ENCODE peak calls at places on chromosome 19, in six cellular contexts. One of them, this sample, is unnamed.

GRCh38 chr19:39544920-39545319 is 5.0 kb upstream of the EID2 start:
- DNase-seq in K562: no peak
- DNase-seq in H1: no peak
- DNase-seq in SK-N-SH: no peak
- DNase-seq in HepG2: no peak
- DNase-seq in GM12878: no peak
- DNase-seq in this sample: no peak

GRCh38 chr19:42606660-42607351 is 12.1 kb upstream of the CEACAM8 start:
- DNase-seq in K562: peak
- DNase-seq in H1: peak
- DNase-seq in SK-N-SH: peak
- DNase-seq in HepG2: peak
- DNase-seq in GM12878: no peak
- DNase-seq in this sample: peak

GRCh38 chr19:50046649-50047503 is 21.1 kb downstream of the ZNF473 start:
- DNase-seq in K562: peak
- DNase-seq in H1: peak
- DNase-seq in SK-N-SH: peak
- DNase-seq in HepG2: peak
- DNase-seq in GM12878: no peak
- DNase-seq in this sample: peak

GRCh38 chr19:5142725-5143097 is 173.8 kb downstream of the KDM4B start:
- DNase-seq in K562: no peak
- DNase-seq in H1: no peak
- DNase-seq in SK-N-SH: no peak
- DNase-seq in HepG2: no peak
- DNase-seq in GM12878: no peak
- DNase-seq in this sample: no peak

GRCh38 chr19:38210458-38210987 is 13.5 kb downstream of the DPF1 start:
- DNase-seq in K562: peak
- DNase-seq in H1: peak
- DNase-seq in SK-N-SH: peak
- DNase-seq in HepG2: no peak
- DNase-seq in GM12878: no peak
- DNase-seq in this sample: no peak

GRCh38 chr19:41000310-41000737 is 9.2 kb downstream of the CYP2B6 start:
- DNase-seq in K562: no peak
- DNase-seq in H1: no peak
- DNase-seq in SK-N-SH: no peak
- DNase-seq in HepG2: peak
- DNase-seq in GM12878: no peak
- DNase-seq in this sample: no peak

GRCh38 chr19:29505034-29505824 is 20.6 kb upstream of the VSTM2B start:
- DNase-seq in K562: no peak
- DNase-seq in H1: no peak
- DNase-seq in SK-N-SH: no peak
- DNase-seq in HepG2: no peak
- DNase-seq in GM12878: no peak
- DNase-seq in this sample: no peak

GRCh38 chr19:44799627-44800257 is 9.2 kb upstream of the BCAM start:
- DNase-seq in K562: no peak
- DNase-seq in H1: no peak
- DNase-seq in SK-N-SH: no peak
- DNase-seq in HepG2: peak
- DNase-seq in GM12878: no peak
- DNase-seq in this sample: no peak

GRCh38 chr19:58568731-58569130 is 4.4 kb downstream of the MZF1 start:
- DNase-seq in K562: no peak
- DNase-seq in H1: no peak
- DNase-seq in SK-N-SH: no peak
- DNase-seq in HepG2: no peak
- DNase-seq in GM12878: no peak
- DNase-seq in this sample: no peak

GRCh38 chr19:49861127-49861526 is 6.2 kb downstream of the PNKP start:
- DNase-seq in K562: no peak
- DNase-seq in H1: peak
- DNase-seq in SK-N-SH: no peak
- DNase-seq in HepG2: no peak
- DNase-seq in GM12878: no peak
- DNase-seq in this sample: no peak

GRCh38 chr19:6271721-6272410 is 7.9 kb downstream of the MLLT1 start:
- DNase-seq in K562: peak
- DNase-seq in H1: no peak
- DNase-seq in SK-N-SH: peak
- DNase-seq in HepG2: no peak
- DNase-seq in GM12878: no peak
- DNase-seq in this sample: no peak

GRCh38 chr19:40466219-40467006 is at the start of gene SPTBN4:
- DNase-seq in K562: no peak
- DNase-seq in H1: peak
- DNase-seq in SK-N-SH: no peak
- DNase-seq in HepG2: no peak
- DNase-seq in GM12878: peak
- DNase-seq in this sample: no peak

GRCh38 chr19:55676384-55676783 is 1.4 kb downstream of the EPN1 start:
- DNase-seq in K562: no peak
- DNase-seq in H1: no peak
- DNase-seq in SK-N-SH: no peak
- DNase-seq in HepG2: no peak
- DNase-seq in GM12878: no peak
- DNase-seq in this sample: no peak

GRCh38 chr19:43755256-43755801 is 567 bp upstream of the SMG9 start:
- DNase-seq in K562: peak
- DNase-seq in H1: peak
- DNase-seq in SK-N-SH: peak
- DNase-seq in HepG2: no peak
- DNase-seq in GM12878: no peak
- DNase-seq in this sample: peak

GRCh38 chr19:40229926-40230417 is 3.5 kb upstream of the CCNP start:
- DNase-seq in K562: no peak
- DNase-seq in H1: no peak
- DNase-seq in SK-N-SH: no peak
- DNase-seq in HepG2: no peak
- DNase-seq in GM12878: no peak
- DNase-seq in this sample: no peak

GRCh38 chr19:2461751-2462634 is 5.2 kb upstream of the LMNB2 start:
- DNase-seq in K562: no peak
- DNase-seq in H1: peak
- DNase-seq in SK-N-SH: peak
- DNase-seq in HepG2: no peak
- DNase-seq in GM12878: no peak
- DNase-seq in this sample: no peak

GRCh38 chr19:54462072-54462712 is 1.4 kb downstream of the LENG9 start:
- DNase-seq in K562: no peak
- DNase-seq in H1: no peak
- DNase-seq in SK-N-SH: no peak
- DNase-seq in HepG2: no peak
- DNase-seq in GM12878: no peak
- DNase-seq in this sample: no peak

GRCh38 chr19:39129116-39129515 is 3.5 kb downstream of the PAK4 start:
- DNase-seq in K562: no peak
- DNase-seq in H1: no peak
- DNase-seq in SK-N-SH: no peak
- DNase-seq in HepG2: no peak
- DNase-seq in GM12878: no peak
- DNase-seq in this sample: no peak

GRCh38 chr19:51016798-51017683 is 2.5 kb downstream of the KLK10 start:
- DNase-seq in K562: peak
- DNase-seq in H1: peak
- DNase-seq in SK-N-SH: peak
- DNase-seq in HepG2: peak
- DNase-seq in GM12878: no peak
- DNase-seq in this sample: peak

GRCh38 chr19:30711296-30711695 is 339.1 kb downstream of the ZNF536 start:
- DNase-seq in K562: no peak
- DNase-seq in H1: no peak
- DNase-seq in SK-N-SH: peak
- DNase-seq in HepG2: no peak
- DNase-seq in GM12878: no peak
- DNase-seq in this sample: no peak

GRCh38 chr19:30861896-30862295 is 487.3 kb downstream of the TSHZ3 start:
- DNase-seq in K562: no peak
- DNase-seq in H1: no peak
- DNase-seq in SK-N-SH: no peak
- DNase-seq in HepG2: no peak
- DNase-seq in GM12878: no peak
- DNase-seq in this sample: no peak

GRCh38 chr19:590750-591098 is 1.0 kb downstream of the HCN2 start:
- DNase-seq in K562: no peak
- DNase-seq in H1: no peak
- DNase-seq in SK-N-SH: no peak
- DNase-seq in HepG2: no peak
- DNase-seq in GM12878: no peak
- DNase-seq in this sample: no peak

GRCh38 chr19:588093-588742 is 1.5 kb upstream of the HCN2 start:
- DNase-seq in K562: peak
- DNase-seq in H1: peak
- DNase-seq in SK-N-SH: peak
- DNase-seq in HepG2: peak
- DNase-seq in GM12878: no peak
- DNase-seq in this sample: peak

GRCh38 chr19:589693-590395 is at the start of gene HCN2:
- DNase-seq in K562: peak
- DNase-seq in H1: no peak
- DNase-seq in SK-N-SH: peak
- DNase-seq in HepG2: no peak
- DNase-seq in GM12878: no peak
- DNase-seq in this sample: no peak

GRCh38 chr19:590396-590745 is 690 bp downstream of the HCN2 start:
- DNase-seq in K562: peak
- DNase-seq in H1: no peak
- DNase-seq in SK-N-SH: peak
- DNase-seq in HepG2: no peak
- DNase-seq in GM12878: no peak
- DNase-seq in this sample: no peak

GRCh38 chr19:588758-589692 is 656 bp upstream of the HCN2 start:
- DNase-seq in K562: no peak
- DNase-seq in H1: no peak
- DNase-seq in SK-N-SH: peak
- DNase-seq in HepG2: no peak
- DNase-seq in GM12878: no peak
- DNase-seq in this sample: no peak
- TF ChIP-seq GABPA in K562: no peak
- TF ChIP-seq GABPA in H1: no peak
- TF ChIP-seq GABPA in SK-N-SH: no peak
- TF ChIP-seq GABPA in HepG2: no peak
- TF ChIP-seq GABPA in GM12878: no peak
- TF ChIP-seq GABPA in this sample: no peak

GRCh38 chr19:47765522-47766358 is 12.8 kb upstream of the SELENOW start:
- DNase-seq in K562: peak
- DNase-seq in H1: peak
- DNase-seq in SK-N-SH: peak
- DNase-seq in HepG2: peak
- DNase-seq in GM12878: no peak
- DNase-seq in this sample: peak

GRCh38 chr19:47760632-47760999 is 15.3 kb downstream of the NOP53 start:
- DNase-seq in K562: no peak
- DNase-seq in H1: no peak
- DNase-seq in SK-N-SH: no peak
- DNase-seq in HepG2: no peak
- DNase-seq in GM12878: no peak
- DNase-seq in this sample: no peak

GRCh38 chr19:47762615-47763308 is 15.7 kb upstream of the SELENOW start:
- DNase-seq in K562: no peak
- DNase-seq in H1: no peak
- DNase-seq in SK-N-SH: no peak
- DNase-seq in HepG2: no peak
- DNase-seq in GM12878: no peak
- DNase-seq in this sample: no peak

GRCh38 chr19:47761566-47761965 is 16.2 kb downstream of the NOP53 start:
- DNase-seq in K562: no peak
- DNase-seq in H1: no peak
- DNase-seq in SK-N-SH: no peak
- DNase-seq in HepG2: no peak
- DNase-seq in GM12878: no peak
- DNase-seq in this sample: no peak

GRCh38 chr19:47762151-47762550 is 16.4 kb upstream of the SELENOW start:
- DNase-seq in K562: no peak
- DNase-seq in H1: no peak
- DNase-seq in SK-N-SH: no peak
- DNase-seq in HepG2: no peak
- DNase-seq in GM12878: no peak
- DNase-seq in this sample: no peak
- TF ChIP-seq GABPA in K562: no peak
- TF ChIP-seq GABPA in H1: no peak
- TF ChIP-seq GABPA in SK-N-SH: no peak
- TF ChIP-seq GABPA in HepG2: no peak
- TF ChIP-seq GABPA in GM12878: no peak
- TF ChIP-seq GABPA in this sample: no peak

DNA sequence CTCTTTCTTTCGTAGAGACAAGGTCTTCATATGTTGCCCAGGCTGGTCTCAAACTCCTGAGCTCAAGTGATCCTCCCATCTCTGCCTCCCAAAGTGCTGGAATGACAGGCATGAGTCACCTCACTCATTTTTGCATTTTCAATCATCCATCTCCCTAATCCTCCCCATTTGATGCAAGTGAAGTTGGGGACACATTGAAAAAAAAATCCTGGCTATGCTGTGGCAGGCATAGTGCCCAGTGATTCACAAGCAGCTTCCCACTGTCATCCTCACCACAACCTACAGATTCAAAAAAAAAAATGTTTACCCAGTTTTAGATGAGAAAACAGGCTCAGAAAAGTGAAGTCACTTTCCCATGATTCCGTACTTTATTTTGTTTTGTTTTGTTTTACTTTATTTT is 44.7 kb upstream of the USP29 start:
- DNase-seq in K562: no peak
- DNase-seq in H1: no peak
- DNase-seq in SK-N-SH: no peak
- DNase-seq in HepG2: no peak
- DNase-seq in GM12878: no peak
- DNase-seq in this sample: no peak
- TF ChIP-seq GABPA in K562: no peak
- TF ChIP-seq GABPA in H1: no peak
- TF ChIP-seq GABPA in SK-N-SH: no peak
- TF ChIP-seq GABPA in HepG2: no peak
- TF ChIP-seq GABPA in GM12878: no peak
- TF ChIP-seq GABPA in this sample: no peak

DNA sequence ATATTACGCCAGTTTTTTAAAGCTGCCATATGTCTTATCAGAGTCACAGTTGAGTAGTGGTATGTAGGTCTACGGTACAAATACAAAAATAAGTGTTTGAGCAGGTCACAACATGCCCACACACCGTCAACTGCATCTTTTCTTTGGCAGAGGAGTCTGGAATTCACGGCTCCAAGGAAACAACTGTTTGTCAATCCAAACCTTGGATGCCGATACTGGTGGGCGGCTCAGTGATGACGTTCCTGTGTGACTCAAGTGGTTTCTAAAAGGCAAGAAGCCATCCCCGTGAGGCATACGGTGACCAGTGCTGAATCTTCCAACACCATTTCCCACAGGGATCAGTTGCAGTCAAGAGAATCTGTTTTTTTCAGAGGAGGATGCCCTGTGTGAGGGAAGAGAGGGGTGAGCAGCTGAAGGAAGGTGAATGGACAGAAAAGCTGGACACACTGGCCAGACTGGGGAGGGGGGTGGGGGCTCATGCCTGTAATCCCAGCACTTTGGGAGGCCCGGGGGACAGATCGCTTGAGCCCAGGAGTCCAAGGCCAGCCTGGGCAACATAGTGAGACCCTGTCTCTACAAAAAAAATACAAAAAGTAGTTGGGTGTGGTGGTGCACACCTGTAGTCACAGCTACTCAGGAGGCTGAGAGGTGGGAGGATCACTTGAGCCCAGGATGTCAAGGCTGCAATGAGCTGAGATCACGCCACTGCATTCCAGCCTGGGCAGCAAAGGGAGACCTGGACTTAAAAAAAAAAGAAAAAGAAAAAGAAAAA is 22.8 kb upstream of the CEBPG start:
- DNase-seq in K562: no peak
- DNase-seq in H1: no peak
- DNase-seq in SK-N-SH: no peak
- DNase-seq in HepG2: no peak
- DNase-seq in GM12878: no peak
- DNase-seq in this sample: no peak
- TF ChIP-seq GABPA in K562: no peak
- TF ChIP-seq GABPA in H1: no peak
- TF ChIP-seq GABPA in SK-N-SH: no peak
- TF ChIP-seq GABPA in HepG2: no peak
- TF ChIP-seq GABPA in GM12878: no peak
- TF ChIP-seq GABPA in this sample: no peak